ENCODE peak calls at places on chromosomes 2 and 18, in six cellular contexts. N is AG08396, Y is kidney, M is epithelial cell of prostate, G is choroid plexus epithelial cell, E is HT-29. T is an unnamed sample.
A peak's percentile ranks its signal among the peaks of the same experiment; 100 is the strongest.

GRCh38 chr2:235537186-235537585 is 43.3 kb downstream of the AGAP1 start:
- DNase-seq in M (no peak), E (no peak), Y (peak; percentile 51), N (no peak), G (no peak), T (no peak)

GRCh38 chr2:183253441-183254130 is 129.3 kb downstream of the NUP35 start:
- DNase-seq in E (no peak), M (no peak), Y (no peak), G (no peak), N (no peak), T (peak; percentile 3)

GRCh38 chr2:62657752-62658151 is 47.8 kb upstream of the EHBP1 start:
- DNase-seq in Y (no peak), M (no peak), E (no peak), G (no peak), N (no peak), T (no peak)

GRCh38 chr2:20585710-20586378 is 65.1 kb downstream of the HS1BP3 start:
- DNase-seq in G (no peak), M (no peak), Y (peak; percentile 46), N (no peak), E (no peak), T (no peak)

GRCh38 chr2:53811601-53812000 is 24.8 kb downstream of the ERLEC1 start:
- DNase-seq in E (no peak), N (no peak), M (no peak), G (no peak), Y (no peak), T (no peak)

GRCh38 chr2:225597911-225598310 is 198.4 kb downstream of the NYAP2 start:
- DNase-seq in N (no peak), M (no peak), G (peak; percentile 89), Y (no peak), E (no peak), T (no peak)

GRCh38 chr2:121194626-121195025 is 90.4 kb downstream of the TFCP2L1 start:
- DNase-seq in Y (no peak), M (no peak), E (no peak), N (no peak), G (no peak), T (no peak)

GRCh38 chr2:46876741-46877384 is 38.7 kb downstream of the MCFD2 start:
- DNase-seq in Y (no peak), N (peak; percentile 46), G (peak; percentile 87), E (peak; percentile 87), M (peak; percentile 34), T (peak; percentile 55)

GRCh38 chr18:8084160-8084559 is 517.0 kb downstream of the PTPRM start:
- DNase-seq in E (peak; percentile 68), N (peak; percentile 41), M (no peak), G (peak; percentile 73), Y (no peak), T (peak; percentile 17)

GRCh38 chr2:171630812-171631626 is 56.2 kb upstream of the DYNC1I2 start:
- DNase-seq in Y (no peak), M (no peak), E (peak; percentile 3), N (no peak), G (peak; percentile 20), T (no peak)

GRCh38 chr2:56014075-56014730 is 90.6 kb upstream of the EFEMP1 start:
- DNase-seq in E (no peak), G (no peak), Y (no peak), M (no peak), N (no peak), T (peak; percentile 20)

GRCh38 chr18:80188643-80189010 is 58.7 kb downstream of the PARD6G start:
- DNase-seq in E (no peak), G (no peak), M (no peak), Y (no peak), N (no peak), T (no peak)

GRCh38 chr2:197028230-197028629 is 101.7 kb upstream of the PGAP1 start:
- DNase-seq in M (no peak), N (peak; percentile 62), E (peak; percentile 26), G (peak; percentile 90), Y (no peak), T (no peak)

GRCh38 chr18:78764544-78764943 is 215.1 kb upstream of the SALL3 start:
- DNase-seq in M (no peak), G (no peak), N (no peak), E (no peak), Y (no peak), T (no peak)

GRCh38 chr2:30359644-30360167 is 87.3 kb upstream of the LCLAT1 start:
- DNase-seq in N (peak; percentile 45), Y (peak; percentile 92), E (no peak), M (no peak), G (peak; percentile 70), T (no peak)

GRCh38 chr2:98578231-98578630 is 30.1 kb downstream of the COA5 start:
- DNase-seq in G (no peak), Y (no peak), N (no peak), E (no peak), M (no peak), T (no peak)

GRCh38 chr2:29663266-29663665 is 258.1 kb downstream of the ALK start:
- DNase-seq in G (peak; percentile 79), N (peak; percentile 13), M (peak; percentile 34), Y (no peak), E (no peak), T (no peak)

GRCh38 chr2:235779444-235779896 is 285.6 kb downstream of the AGAP1 start:
- DNase-seq in G (peak; percentile 79), N (peak; percentile 83), M (peak; percentile 26), Y (peak; percentile 82), E (peak; percentile 85), T (peak; percentile 76)

GRCh38 chr2:26964446-26964845 is 6.0 kb upstream of the MAPRE3 start:
- DNase-seq in G (peak; percentile 41), E (no peak), M (no peak), Y (no peak), N (no peak), T (no peak)

GRCh38 chr2:172985139-172985874 is 90.3 kb upstream of the MAP3K20 start:
- DNase-seq in M (peak; percentile 68), G (no peak), N (peak; percentile 38), E (peak; percentile 35), Y (peak; percentile 73), T (peak; percentile 69)

GRCh38 chr2:199987586-199987985 is 32.2 kb downstream of the MAIP1 start:
- DNase-seq in G (peak; percentile 27), M (no peak), Y (no peak), E (no peak), N (no peak), T (no peak)

GRCh38 chr2:31384351-31384750 is 30.2 kb downstream of the XDH start:
- DNase-seq in G (peak; percentile 90), Y (no peak), M (peak; percentile 94), N (peak; percentile 80), E (peak; percentile 25), T (no peak)

GRCh38 chr2:100013892-100014677 is 128.3 kb downstream of the AFF3 start:
- DNase-seq in G (peak; percentile 96), E (no peak), N (peak; percentile 87), Y (peak; percentile 82), M (peak; percentile 16), T (no peak)

GRCh38 chr2:159290289-159290907 is 3.9 kb upstream of the WDSUB1 start:
- DNase-seq in M (peak; percentile 33), E (peak; percentile 54), Y (no peak), G (peak; percentile 97), N (peak; percentile 64), T (peak; percentile 54)

GRCh38 chr2:215644233-215644929 is 208.5 kb upstream of the FN1 start:
- DNase-seq in M (no peak), E (no peak), Y (no peak), G (no peak), N (no peak), T (no peak)

GRCh38 chr18:9823805-9824473 is 61.8 kb upstream of the TXNDC2 start:
- DNase-seq in G (peak; percentile 53), N (no peak), M (no peak), Y (no peak), E (no peak), T (no peak)

GRCh38 chr2:30306522-30306921 is 75.2 kb downstream of the LBH start:
- DNase-seq in M (no peak), G (no peak), Y (no peak), N (no peak), E (no peak), T (no peak)

GRCh38 chr2:171745806-171746205 is 58.5 kb downstream of the DYNC1I2 start:
- DNase-seq in Y (no peak), E (no peak), M (no peak), N (no peak), G (no peak), T (no peak)

GRCh38 chr2:12844511-12844910 is 127.8 kb downstream of the TRIB2 start:
- DNase-seq in Y (no peak), N (peak; percentile 14), M (no peak), G (no peak), E (no peak), T (no peak)

GRCh38 chr18:13223341-13224148 is 5.0 kb downstream of the LDLRAD4 start:
- DNase-seq in N (no peak), Y (no peak), M (no peak), E (no peak), G (no peak), T (peak; percentile 63)

GRCh38 chr18:39350916-39351315 is 1785.3 kb upstream of the CELF4 start:
- DNase-seq in E (no peak), N (no peak), Y (no peak), M (no peak), G (no peak), T (no peak)

GRCh38 chr2:95062716-95063400 is 37.4 kb downstream of the MAL start:
- DNase-seq in Y (no peak), M (no peak), N (no peak), E (no peak), G (no peak), T (no peak)

GRCh38 chr2:168430431-168430830 is 25.6 kb upstream of the CERS6 start:
- DNase-seq in M (no peak), E (no peak), G (no peak), N (no peak), Y (no peak), T (no peak)

GRCh38 chr2:143891879-143892308 is 628.0 kb downstream of the ZEB2 start:
- DNase-seq in Y (no peak), G (no peak), E (no peak), M (no peak), N (no peak), T (no peak)

GRCh38 chr18:62128157-62128556 is 58.7 kb downstream of the PIGN start:
- DNase-seq in N (peak; percentile 9), E (no peak), M (no peak), G (peak; percentile 74), Y (no peak), T (peak; percentile 23)

GRCh38 chr2:152376968-152377367 is 42.0 kb downstream of the FMNL2 start:
- DNase-seq in N (no peak), G (no peak), M (no peak), Y (no peak), E (no peak), T (peak; percentile 56)

GRCh38 chr2:118854507-118855300 is 7.3 kb upstream of the EN1 start:
- DNase-seq in G (no peak), E (no peak), M (no peak), Y (no peak), N (no peak), T (no peak)

GRCh38 chr2:211730215-211730614 is 808.4 kb downstream of the ERBB4 start:
- DNase-seq in G (no peak), Y (no peak), M (no peak), N (no peak), E (no peak), T (no peak)

T was measured in dermis microvascular lymphatic vessel endothelial cell.